ENCODE peak calls at places on chromosome 1, in six cellular contexts. S, B, W, C, H and N are unnamed samples.

GRCh38 chr1:223820976-223821375 is 24.8 kb downstream of the TP53BP2 start:
- DNase-seq in B (no peak), C (no peak), W (no peak), S (no peak), H (no peak), N (no peak)

GRCh38 chr1:115838426-115838804 is 2.5 kb downstream of the NHLH2 start:
- DNase-seq in W (no peak), H (no peak), C (no peak), B (peak), S (no peak), N (no peak)

GRCh38 chr1:33096358-33097005 is 15.5 kb downstream of the AZIN2 start:
- DNase-seq in B (no peak), W (no peak), S (peak), C (no peak), H (no peak), N (no peak)

GRCh38 chr1:73065585-73065984 is 783.2 kb upstream of the NEGR1 start:
- DNase-seq in B (no peak), S (no peak), H (no peak), C (no peak), W (no peak), N (no peak)

GRCh38 chr1:214573386-214574358 is 22.3 kb upstream of the PTPN14 start:
- DNase-seq in H (no peak), C (no peak), W (no peak), S (no peak), B (no peak), N (no peak)

GRCh38 chr1:204357551-204357950 is 2.2 kb downstream of the PLEKHA6 start:
- DNase-seq in C (no peak), H (peak), W (no peak), S (no peak), B (no peak), N (no peak)

GRCh38 chr1:212430955-212431394 is 1.7 kb upstream of the NENF start:
- DNase-seq in H (no peak), S (peak), C (no peak), W (no peak), B (no peak), N (no peak)

GRCh38 chr1:73953611-73954010 is 244.4 kb downstream of the LRRIQ3 start:
- DNase-seq in H (no peak), B (no peak), S (no peak), W (no peak), C (no peak), N (no peak)

GRCh38 chr1:192363177-192363576 is 46.4 kb downstream of the RGS21 start:
- DNase-seq in C (no peak), W (no peak), S (no peak), B (peak), H (no peak), N (peak)

GRCh38 chr1:232963366-232963765 is 13.0 kb downstream of the NTPCR start:
- DNase-seq in W (no peak), S (peak), H (no peak), B (no peak), C (no peak), N (no peak)

GRCh38 chr1:228791782-228792181 is 56.5 kb downstream of the RHOU start:
- DNase-seq in W (no peak), B (no peak), C (no peak), S (no peak), H (no peak), N (no peak)

GRCh38 chr1:198291036-198291435 is 134.2 kb downstream of the NEK7 start:
- DNase-seq in W (no peak), C (no peak), B (peak), S (no peak), H (no peak), N (no peak)

GRCh38 chr1:198287916-198288315 is 131.1 kb downstream of the NEK7 start:
- DNase-seq in W (no peak), C (no peak), B (no peak), H (no peak), S (no peak), N (no peak)

GRCh38 chr1:198295186-198295585 is 138.4 kb downstream of the NEK7 start:
- DNase-seq in S (no peak), W (no peak), H (no peak), B (no peak), C (no peak), N (no peak)

GRCh38 chr1:198290089-198290683 is 133.4 kb downstream of the NEK7 start:
- DNase-seq in S (no peak), W (no peak), B (no peak), H (no peak), C (no peak), N (no peak)

DNA sequence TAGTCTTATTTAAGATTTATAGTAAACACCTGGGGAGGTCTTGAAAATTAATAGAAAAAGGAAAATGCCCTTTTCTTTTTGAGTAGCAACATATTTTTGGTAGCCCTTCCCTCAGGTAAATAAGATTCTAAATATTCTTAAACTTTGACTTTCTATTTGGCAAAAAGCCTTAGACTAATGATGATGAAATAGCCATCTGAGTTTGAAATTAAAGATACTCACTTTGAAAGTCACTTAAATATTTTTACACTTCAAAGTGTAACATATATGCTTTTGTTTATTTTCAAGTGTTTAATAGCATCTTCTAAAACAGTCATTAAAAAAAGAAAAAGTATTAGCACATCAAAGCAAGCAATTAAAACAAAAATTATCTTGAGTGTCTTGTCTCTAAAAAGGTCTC is 135.1 kb downstream of the NEK7 start:
- DNase-seq in W (no peak), C (no peak), B (no peak), H (no peak), S (no peak), N (no peak)
- TF ChIP-seq BHLHE40 in W (no peak), C (no peak), B (no peak), H (no peak), S (no peak), N (no peak)

GRCh38 chr1:150876111-150876434 is 326 bp downstream of the ARNT start:
- DNase-seq in B (peak), C (peak), S (peak), W (no peak), H (no peak), N (no peak)
- TF ChIP-seq BHLHE40 in B (no peak), C (no peak), S (no peak), W (no peak), H (no peak), N (no peak)

DNA sequence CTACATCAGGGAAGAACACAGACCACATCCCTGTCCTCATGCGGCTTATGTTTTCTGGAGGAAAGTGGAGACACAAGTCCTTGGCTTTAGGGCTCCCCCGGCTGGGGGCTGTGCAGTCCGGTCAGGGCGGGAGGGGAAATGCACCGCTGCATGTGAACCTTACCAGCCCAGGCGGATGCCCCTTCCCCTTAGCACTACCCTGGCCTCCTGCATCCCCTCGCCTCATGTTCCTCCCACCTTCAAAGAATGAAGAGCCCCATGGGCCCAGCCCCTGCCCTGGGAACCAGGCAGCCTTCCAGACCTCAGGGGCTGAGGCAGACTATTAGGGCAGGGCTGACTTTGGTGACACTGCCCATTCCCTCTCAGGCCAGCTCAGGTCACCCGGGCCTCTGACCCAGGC is 45.5 kb downstream of the TNNT2 start:
- DNase-seq in B (no peak), C (no peak), H (no peak), S (no peak), W (no peak), N (no peak)
- TF ChIP-seq BHLHE40 in B (no peak), C (no peak), H (no peak), S (no peak), W (no peak), N (no peak)

DNA sequence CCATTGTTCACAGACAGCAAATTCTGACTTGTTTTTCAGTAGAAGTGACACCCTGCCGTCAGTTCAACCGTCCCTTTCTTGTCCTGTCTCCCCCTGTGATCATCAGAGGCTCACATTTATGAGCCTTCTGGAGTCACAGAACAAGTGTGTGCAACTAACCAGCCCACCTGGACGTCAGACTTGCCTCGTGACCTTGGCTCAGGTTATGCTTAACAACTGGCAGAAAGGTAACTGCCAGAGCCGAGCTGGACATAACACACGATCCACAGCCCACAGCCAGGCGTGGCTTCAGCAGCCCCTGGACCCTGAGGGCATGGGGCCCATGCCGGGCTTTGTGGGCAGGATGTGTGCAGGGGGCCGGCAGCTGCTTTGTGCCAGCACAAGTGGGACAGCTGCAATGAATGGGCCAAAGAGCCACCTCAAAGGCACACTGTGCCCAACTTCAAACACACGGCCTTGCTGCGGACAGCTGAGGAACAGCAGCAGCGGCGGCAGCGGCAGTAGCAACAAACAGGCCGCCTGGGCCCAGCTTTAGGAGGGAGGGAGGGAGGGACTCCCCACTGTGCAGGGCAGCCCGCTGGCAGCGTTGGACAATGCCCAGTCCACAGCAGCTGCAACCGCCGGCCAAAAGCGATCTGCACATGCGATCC is 103.9 kb downstream of the ZBTB18 start:
- DNase-seq in W (no peak), B (no peak), C (peak), H (no peak), S (no peak), N (no peak)
- TF ChIP-seq BHLHE40 in W (no peak), B (no peak), C (no peak), H (no peak), S (no peak), N (no peak)

GRCh38 chr1:162192763-162193162 is 123.3 kb downstream of the NOS1AP start:
- DNase-seq in B (no peak), H (no peak), S (no peak), W (no peak), C (no peak), N (no peak)

GRCh38 chr1:162192323-162192678 is 122.8 kb downstream of the NOS1AP start:
- DNase-seq in W (no peak), C (no peak), S (no peak), B (no peak), H (no peak), N (no peak)

GRCh38 chr1:162193201-162193600 is 123.7 kb downstream of the NOS1AP start:
- DNase-seq in B (no peak), C (no peak), H (no peak), W (no peak), S (no peak), N (no peak)

GRCh38 chr1:162193815-162194214 is 124.3 kb downstream of the NOS1AP start:
- DNase-seq in C (no peak), H (no peak), B (no peak), W (no peak), S (no peak), N (no peak)

DNA sequence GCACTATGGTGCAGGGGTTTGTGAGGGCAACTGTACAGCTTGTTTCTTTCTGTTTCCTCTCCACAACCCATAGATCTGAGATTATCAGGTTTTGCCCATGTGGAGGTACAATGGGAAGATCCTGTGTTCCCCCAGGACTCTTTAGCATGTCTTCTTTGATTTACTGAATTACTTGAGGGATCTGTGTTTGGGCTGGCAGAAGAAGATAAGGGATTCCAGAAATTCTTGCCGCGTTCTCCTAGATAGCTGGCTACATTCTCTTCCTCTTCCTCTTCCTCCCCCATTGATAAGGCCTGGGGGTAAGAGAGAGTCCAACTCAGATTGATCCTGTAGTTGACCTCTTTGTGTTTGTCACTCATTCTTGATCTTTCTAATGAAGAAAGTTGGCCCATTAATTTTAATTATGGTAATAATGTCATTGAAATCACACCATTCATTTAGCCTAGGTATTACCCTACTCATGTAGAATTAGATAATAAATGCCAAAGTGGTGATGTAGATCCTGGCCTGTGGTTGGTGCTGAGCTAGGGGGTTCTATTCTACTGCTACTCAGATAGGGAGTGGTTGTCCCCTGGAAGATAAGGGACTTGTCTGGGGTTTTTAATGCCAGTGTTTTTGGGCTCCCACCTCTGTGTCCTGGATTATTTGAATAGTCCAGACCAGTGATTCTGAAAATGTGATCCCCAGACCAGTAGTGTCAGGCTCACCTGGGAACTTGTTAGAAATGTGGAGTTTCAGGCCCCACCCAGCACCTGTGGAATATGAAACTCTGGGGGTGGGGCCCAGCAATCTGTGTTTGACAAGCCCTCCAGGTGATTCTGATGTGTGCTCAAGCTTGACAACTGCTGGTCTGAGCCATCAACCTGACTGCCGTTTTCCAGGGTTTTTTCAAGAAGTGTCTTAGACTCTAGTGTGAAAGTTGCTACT is 122.2 kb downstream of the NOS1AP start:
- DNase-seq in C (no peak), W (no peak), S (no peak), H (no peak), B (no peak), N (no peak)
- TF ChIP-seq BHLHE40 in C (no peak), W (no peak), S (no peak), H (no peak), B (no peak), N (no peak)